ENCODE peak calls at places on chromosomes 1 and 21, in four cellular contexts. U, R, Y and J are unnamed samples.

GRCh38 chr1:93771843-93772242 is 90.2 kb upstream of the BCAR3 start:
- ATAC-seq in U (no peak), R (no peak), Y (no peak), J (no peak)

GRCh38 chr1:18949689-18950414 is 6.6 kb downstream of the IFFO2 start:
- ATAC-seq in U (peak), R (peak), Y (peak), J (peak)

GRCh38 chr1:24871306-24871901 is 58.7 kb downstream of the RUNX3 start:
- ATAC-seq in U (no peak), R (no peak), Y (no peak), J (no peak)

GRCh38 chr1:243734311-243734700 is 115.7 kb downstream of the AKT3 start:
- ATAC-seq in U (no peak), R (no peak), Y (no peak), J (no peak)

GRCh38 chr1:167200749-167201148 is 19.9 kb upstream of the POU2F1 start:
- ATAC-seq in U (no peak), R (no peak), Y (no peak), J (no peak)

GRCh38 chr1:204723131-204723787 is 37.7 kb upstream of the LRRN2 start:
- ATAC-seq in U (no peak), R (no peak), Y (no peak), J (no peak)

GRCh38 chr1:54800041-54800898 is 853 bp downstream of the TTC22 start:
- ATAC-seq in U (no peak), R (peak), Y (no peak), J (no peak)

GRCh38 chr1:82589588-82589987 is 788.9 kb downstream of the ADGRL2 start:
- ATAC-seq in U (no peak), R (no peak), Y (no peak), J (no peak)

GRCh38 chr1:229370601-229371021 is 27.8 kb upstream of the CCSAP start:
- ATAC-seq in U (no peak), R (no peak), Y (no peak), J (no peak)

GRCh38 chr1:46039571-46040052 is 92.8 kb downstream of the PIK3R3 start:
- ATAC-seq in U (no peak), R (no peak), Y (no peak), J (peak)

GRCh38 chr21:27021046-27021445 is 54.2 kb upstream of the ADAMTS5 start:
- ATAC-seq in U (no peak), R (no peak), Y (no peak), J (no peak)

GRCh38 chr21:44310628-44311027 is 10.8 kb downstream of the PFKL start:
- ATAC-seq in U (peak), R (no peak), Y (no peak), J (no peak)

GRCh38 chr1:118346940-118347339 is 161.9 kb upstream of the SPAG17 start:
- ATAC-seq in U (no peak), R (no peak), Y (no peak), J (no peak)
- TF ChIP-seq POLR2AphosphoS5 in U (no peak), R (no peak), Y (no peak), J (no peak)

DNA sequence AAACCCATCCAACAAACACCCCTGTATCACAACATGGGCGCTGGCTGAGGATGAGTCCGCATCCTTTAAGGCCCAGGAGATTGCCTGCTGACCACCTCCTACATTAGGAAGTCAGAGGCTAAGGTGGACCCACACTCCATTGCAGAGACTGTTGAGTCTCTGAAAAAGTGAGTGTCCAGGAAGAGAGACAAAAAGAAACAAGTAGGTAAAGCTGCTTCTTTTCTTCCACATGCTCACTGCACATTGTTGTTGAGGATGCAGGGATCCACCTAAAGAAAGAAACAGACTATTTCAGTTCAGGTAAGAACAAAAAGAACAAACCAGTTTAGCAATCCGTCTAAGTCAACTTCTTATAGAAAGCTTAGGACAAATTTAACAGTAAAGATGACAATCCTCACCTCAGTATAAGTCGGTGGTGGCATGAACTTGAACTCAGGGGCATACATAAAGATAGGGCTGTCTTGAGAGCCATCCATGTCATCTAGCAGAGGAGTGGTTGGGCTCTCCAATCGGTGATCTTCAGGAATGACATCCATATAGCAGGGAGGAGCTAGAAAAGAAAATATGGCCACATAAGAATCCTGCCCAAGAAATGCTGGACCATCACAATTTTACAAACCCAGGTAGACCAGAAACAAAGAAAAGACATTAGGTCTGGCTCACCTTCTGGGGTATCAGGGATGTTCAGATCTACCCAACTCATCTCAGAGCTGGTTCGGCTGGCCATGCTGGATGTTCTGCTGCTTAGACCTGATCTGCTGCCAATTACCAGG is 2.6 kb downstream of the TXNIP start:
- ATAC-seq in U (no peak), R (no peak), Y (no peak), J (no peak)
- H3K27ac ChIP-seq in U (no peak), R (no peak), Y (no peak), J (peak)

GRCh38 chr21:21730524-21730923 is 732.3 kb downstream of the NCAM2 start:
- ATAC-seq in U (no peak), R (no peak), Y (no peak), J (peak)

GRCh38 chr21:21737186-21737585 is 739.0 kb downstream of the NCAM2 start:
- ATAC-seq in U (no peak), R (no peak), Y (no peak), J (no peak)

GRCh38 chr21:21731626-21732025 is 733.4 kb downstream of the NCAM2 start:
- ATAC-seq in U (no peak), R (no peak), Y (no peak), J (no peak)

GRCh38 chr21:21734088-21734487 is 735.9 kb downstream of the NCAM2 start:
- ATAC-seq in U (no peak), R (no peak), Y (no peak), J (no peak)
- TF ChIP-seq POLR2AphosphoS5 in U (no peak), R (no peak), Y (no peak), J (no peak)

DNA sequence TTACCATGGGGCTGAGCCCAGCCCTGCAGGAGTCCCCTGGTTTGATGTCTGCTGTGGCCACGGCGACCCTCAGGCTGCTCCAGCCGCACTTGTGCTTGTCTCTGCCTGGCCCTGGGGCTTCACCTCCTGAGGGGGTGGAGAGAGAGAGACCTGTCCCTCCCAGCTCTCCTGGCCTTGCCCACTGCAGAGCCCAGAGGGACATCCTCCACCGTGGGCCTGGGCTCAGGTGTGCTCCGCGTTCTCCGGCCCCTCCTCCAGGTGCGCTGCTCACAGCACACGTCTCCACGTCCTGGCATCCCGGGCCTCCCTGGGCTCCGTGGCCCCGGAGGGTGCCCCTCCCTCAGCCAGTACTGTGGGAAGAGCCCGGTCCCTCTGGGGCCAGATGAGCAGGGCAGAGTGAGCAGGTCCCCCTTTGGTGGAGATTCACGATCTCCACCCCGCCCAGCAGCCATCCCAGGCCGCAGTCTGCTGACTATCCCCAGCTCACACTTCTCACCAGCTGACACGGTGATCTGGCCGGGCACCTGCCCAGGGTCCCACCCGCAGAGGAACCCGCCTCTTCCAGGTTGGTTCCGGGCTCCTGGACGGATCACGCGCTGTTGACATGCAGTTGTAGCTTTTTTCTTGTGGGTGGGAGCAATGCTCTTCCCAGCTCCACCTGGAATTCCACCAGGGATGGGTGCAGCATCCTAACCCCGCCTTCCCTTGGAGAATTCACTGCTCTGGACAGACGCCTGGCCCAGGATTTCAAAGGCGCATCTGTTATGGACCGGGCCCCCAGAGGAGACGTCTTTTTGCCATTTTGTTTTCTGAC is 41.8 kb upstream of the POFUT2 start:
- ATAC-seq in U (peak), R (no peak), Y (peak), J (peak)
- H3K27ac ChIP-seq in U (peak), R (peak), Y (peak), J (no peak)

DNA sequence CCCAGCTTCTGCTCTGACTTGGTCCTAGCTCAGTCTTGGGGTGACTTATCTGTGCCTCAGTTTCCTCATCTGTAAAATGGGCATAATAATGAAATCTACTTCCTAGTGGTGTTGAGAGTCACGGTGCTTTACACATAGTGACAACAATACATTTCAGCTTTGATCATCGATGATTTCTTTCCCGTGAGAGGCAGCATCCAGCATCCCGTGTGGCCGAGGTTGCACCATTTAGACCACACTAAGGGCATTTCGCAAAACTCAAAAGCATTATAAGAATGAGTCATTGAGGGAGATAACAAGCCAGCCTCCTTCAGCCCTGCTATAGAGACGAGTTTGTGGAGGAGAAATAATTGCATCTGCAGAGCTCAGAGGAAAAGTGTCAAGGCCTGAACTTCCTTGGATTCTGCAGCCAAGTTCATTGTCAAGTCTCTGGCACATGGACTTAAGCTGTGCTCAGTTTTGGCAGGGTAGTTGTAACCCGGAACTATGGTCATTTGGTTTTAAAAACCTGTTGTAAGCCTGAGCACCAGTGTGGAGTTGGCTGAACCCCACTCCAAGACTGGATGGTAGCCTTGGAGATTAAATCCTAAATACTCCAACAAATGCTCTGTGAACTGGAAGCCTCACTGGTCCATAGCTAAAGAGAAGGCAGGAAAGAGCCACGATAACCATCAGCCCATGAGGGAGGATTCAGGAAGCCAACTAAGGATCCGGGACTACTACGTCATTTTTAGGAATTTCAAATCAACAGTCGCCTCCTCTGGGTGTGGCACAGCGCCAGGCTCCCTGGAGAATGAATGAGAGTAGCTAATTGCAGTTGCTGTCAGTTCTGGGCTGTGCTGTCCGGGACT is 64.2 kb downstream of the TCP10L start:
- ATAC-seq in U (no peak), R (no peak), Y (peak), J (peak)
- TF ChIP-seq POLR2AphosphoS5 in U (no peak), R (no peak), Y (no peak), J (peak)

GRCh38 chr1:11960710-11961109 is 19.5 kb upstream of the MFN2 start:
- ATAC-seq in U (no peak), R (no peak), Y (no peak), J (peak)
- H3K27ac ChIP-seq in U (peak), R (no peak), Y (no peak), J (peak)